ENCODE peak calls at places on chromosomes 3 and 15, in four cellular contexts. M is GM12878, L is HepG2, C is GM23338. W is an unnamed sample.

GRCh38 chr15:70308011-70308761 is 210.5 kb upstream of the TLE3 start:
- DNase-seq in M (peak; percentile 47), L (no peak), C (no peak), W (no peak)

GRCh38 chr3:77407454-77407853 is 367.6 kb downstream of the ROBO2 start:
- DNase-seq in M (no peak), L (no peak), C (no peak), W (no peak)

GRCh38 chr3:177893321-177893720 is 642.9 kb upstream of the KCNMB2 start:
- DNase-seq in M (no peak), L (no peak), C (peak; percentile 24), W (no peak)

GRCh38 chr3:45412731-45413130 is 24.4 kb downstream of the LARS2 start:
- DNase-seq in M (no peak), L (no peak), C (no peak), W (no peak)

GRCh38 chr3:101070260-101071121 is 77.3 kb upstream of the ABI3BP start:
- DNase-seq in M (peak; percentile 7), L (peak; percentile 31), C (peak; percentile 91), W (peak; percentile 68)

GRCh38 chr3:143808999-143809700 is 39.1 kb downstream of the SLC9A9 start:
- DNase-seq in M (no peak), L (no peak), C (no peak), W (no peak)

GRCh38 chr3:108345492-108346205 is 49.3 kb downstream of the HHLA2 start:
- DNase-seq in M (no peak), L (no peak), C (peak; percentile 6), W (no peak)

GRCh38 chr15:66039117-66039860 is 170.0 kb downstream of the RAB11A start:
- DNase-seq in M (no peak), L (no peak), C (peak; percentile 67), W (no peak)

GRCh38 chr15:92545996-92546395 is 109.6 kb downstream of the FAM174B start:
- DNase-seq in M (no peak), L (no peak), C (no peak), W (no peak)

GRCh38 chr3:30628931-30629590 is 22.7 kb downstream of the TGFBR2 start:
- DNase-seq in M (no peak), L (no peak), C (no peak), W (no peak)

GRCh38 chr15:70023769-70024491 is 73.8 kb downstream of the TLE3 start:
- DNase-seq in M (no peak), L (no peak), C (no peak), W (no peak)

GRCh38 chr15:100769975-100770340 is 109.7 kb upstream of the ALDH1A3 start:
- DNase-seq in M (no peak), L (no peak), C (no peak), W (no peak)

GRCh38 chr15:85897207-85897817 is 102.6 kb upstream of the KLHL25 start:
- DNase-seq in M (no peak), L (no peak), C (peak; percentile 42), W (no peak)

GRCh38 chr3:99108508-99108907 is 207.0 kb upstream of the DCBLD2 start:
- DNase-seq in M (no peak), L (no peak), C (no peak), W (no peak)

GRCh38 chr15:101308604-101309435 is 13.8 kb upstream of the SNRPA1 start:
- DNase-seq in M (no peak), L (no peak), C (no peak), W (no peak)

GRCh38 chr3:187165144-187165543 is 25.8 kb upstream of the RPL39L start:
- DNase-seq in M (no peak), L (peak; percentile 58), C (peak; percentile 95), W (peak; percentile 85)

GRCh38 chr15:65248506-65248905 is 37.2 kb upstream of the CILP start:
- DNase-seq in M (no peak), L (no peak), C (peak; percentile 35), W (no peak)

GRCh38 chr15:88604972-88605506 is 16.1 kb upstream of the AEN start:
- DNase-seq in M (no peak), L (no peak), C (peak; percentile 52), W (no peak)

GRCh38 chr3:71142440-71143161 is 440.9 kb downstream of the FOXP1 start:
- DNase-seq in M (no peak), L (no peak), C (peak; percentile 81), W (no peak)

GRCh38 chr15:47179988-47180387 is 537.3 kb upstream of the SEMA6D start:
- DNase-seq in M (no peak), L (no peak), C (no peak), W (no peak)

GRCh38 chr3:1552831-1553230 is 460.0 kb downstream of the CNTN6 start:
- DNase-seq in M (no peak), L (no peak), C (no peak), W (no peak)
- H2AFZ ChIP-seq in M (no peak overlapping the region), L (no peak overlapping the region), C (no peak overlapping the region), W (no peak overlapping the region)

GRCh38 chr3:161854232-161854771 is 357.7 kb downstream of the OTOL1 start:
- DNase-seq in M (no peak), L (peak; percentile 59), C (peak; percentile 68), W (peak; percentile 37)
- H2AFZ ChIP-seq in M (no peak overlapping the region), L (no peak overlapping the region), C (peak overlapping the region; percentile 80), W (no peak overlapping the region)

GRCh38 chr3:11499144-11499543 is 144.6 kb downstream of the VGLL4 start:
- DNase-seq in M (no peak), L (peak; percentile 15), C (no peak), W (no peak)

GRCh38 chr3:11494131-11494916 is 149.4 kb downstream of the VGLL4 start:
- DNase-seq in M (no peak), L (no peak), C (no peak), W (no peak)

GRCh38 chr3:11495948-11496557 is 147.7 kb downstream of the VGLL4 start:
- DNase-seq in M (no peak), L (no peak), C (peak; percentile 82), W (no peak)

GRCh38 chr3:11498174-11498573 is 145.5 kb downstream of the VGLL4 start:
- DNase-seq in M (no peak), L (no peak), C (no peak), W (no peak)

DNA sequence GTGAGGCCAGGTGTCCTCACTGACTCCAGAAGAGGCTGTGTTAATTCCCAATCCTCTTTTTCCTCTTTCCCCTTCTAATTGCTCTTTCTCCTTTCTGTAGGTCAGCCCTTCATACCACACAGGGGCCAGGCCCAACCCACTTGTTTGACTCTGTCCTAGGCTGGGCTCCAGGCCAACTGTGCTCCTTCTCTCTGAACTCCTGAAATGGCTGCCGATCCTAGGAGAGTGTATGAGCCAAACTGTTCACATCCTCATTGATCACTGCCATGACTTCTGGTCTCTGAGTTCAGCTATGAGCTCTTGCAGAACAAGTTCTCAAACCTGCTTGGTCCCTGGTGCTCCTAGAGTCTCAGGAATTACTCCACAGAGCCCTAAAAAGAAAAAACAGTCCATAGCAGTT is 145.1 kb downstream of the VGLL4 start:
- DNase-seq in M (no peak), L (peak; percentile 55), C (no peak), W (no peak)
- H2AFZ ChIP-seq in M (no peak overlapping the region), L (peak overlapping the region; percentile 29), C (no peak overlapping the region), W (no peak overlapping the region)

GRCh38 chr3:50193746-50194127 is 2.3 kb downstream of the GNAT1 start:
- DNase-seq in M (no peak), L (no peak), C (no peak), W (no peak)
- H2AFZ ChIP-seq in M (no peak overlapping the region), L (no peak overlapping the region), C (peak overlapping the region; percentile 72), W (no peak overlapping the region)